ENCODE peak calls at places on chromosome 21, in seven cellular contexts. Q is H1, K is K562, M is HepG2, Z is GM12878, D is SK-N-SH, I is HCT116. N is an unnamed sample.
A peak's percentile ranks its signal among the peaks of the same experiment; 100 is the strongest.

GRCh38 chr21:46662765-46663500 is 27.5 kb downstream of the PRMT2 start:
- DNase-seq in K (no peak), Q (no peak), D (no peak), I (no peak), M (no peak), Z (no peak), N (no peak)

GRCh38 chr21:44758781-44759627 is 42.6 kb downstream of the UBE2G2 start:
- DNase-seq in Z (no peak), D (no peak), M (no peak), Q (no peak), I (no peak), K (no peak), N (no peak)

GRCh38 chr21:25888711-25889110 is 153.9 kb downstream of the GABPA start:
- DNase-seq in Z (no peak), Q (no peak), M (no peak), I (no peak), D (no peak), K (no peak), N (no peak)

GRCh38 chr21:39084073-39084472 is 99.2 kb downstream of the PSMG1 start:
- DNase-seq in Q (no peak), D (no peak), M (no peak), Z (no peak), K (no peak), I (no peak), N (no peak)

GRCh38 chr21:15804247-15804985 is 74.6 kb downstream of the USP25 start:
- DNase-seq in K (no peak), I (no peak), D (no peak), Q (no peak), M (no peak), Z (no peak), N (no peak)

GRCh38 chr21:14646893-14647292 is 100.8 kb upstream of the SAMSN1 start:
- DNase-seq in Z (no peak), Q (no peak), I (no peak), K (no peak), M (no peak), D (no peak), N (no peak)

GRCh38 chr21:38887750-38888149 is 82.0 kb downstream of the ETS2 start:
- DNase-seq in M (no peak), I (no peak), K (no peak), Z (no peak), D (no peak), Q (no peak), N (no peak)

GRCh38 chr21:28588997-28589396 is 403.7 kb downstream of the LTN1 start:
- DNase-seq in D (no peak), Q (no peak), K (no peak), I (no peak), M (no peak), Z (no peak), N (no peak)

GRCh38 chr21:39630191-39630591 is 17.5 kb downstream of the B3GALT5 start:
- DNase-seq in M (no peak), K (no peak), Q (no peak), I (peak; percentile 68), Z (no peak), D (no peak), N (no peak)

GRCh38 chr21:24310780-24311179 is 1296.5 kb downstream of the MRPL39 start:
- DNase-seq in D (no peak), I (no peak), Z (no peak), K (no peak), Q (no peak), M (no peak), N (no peak)

GRCh38 chr21:41234574-41234973 is 66.6 kb downstream of the BACE2 start:
- DNase-seq in D (no peak), I (no peak), M (no peak), K (no peak), Z (no peak), Q (no peak), N (no peak)
- H3K36me3 ChIP-seq in D (no peaks in the 10 kb centered on the region), I (peaks cover 3% of the 10 kb centered on the region), M (no peaks in the 10 kb centered on the region), K (no peaks in the 10 kb centered on the region), Z (no peaks in the 10 kb centered on the region), Q (no peaks in the 10 kb centered on the region), N (peaks cover 5% of the 10 kb centered on the region)

GRCh38 chr21:33901421-33902288 is 13.9 kb downstream of the ATP5PO start:
- DNase-seq in I (peak; percentile 38), Q (peak; percentile 39), Z (no peak), K (peak; percentile 71), M (peak; percentile 20), D (peak; percentile 62), N (peak; percentile 56)
- TF ChIP-seq MAX in I (peak; percentile 68), Q (peak; percentile 92), Z (no peak), K (peak; percentile 70), M (no peak), D (peak; percentile 71), N (peak; percentile 56)

GRCh38 chr21:41906770-41907169 is 27.6 kb upstream of the PRDM15 start:
- DNase-seq in Q (no peak), I (no peak), K (no peak), M (no peak), D (no peak), Z (no peak), N (no peak)

GRCh38 chr21:41903559-41904351 is 24.6 kb upstream of the PRDM15 start:
- DNase-seq in M (no peak), I (no peak), D (no peak), K (peak; percentile 54), Q (no peak), Z (no peak), N (no peak)

GRCh38 chr21:41908829-41909228 is 29.7 kb upstream of the PRDM15 start:
- DNase-seq in K (no peak), M (no peak), I (no peak), Z (no peak), Q (no peak), D (no peak), N (no peak)

GRCh38 chr21:41902946-41903345 is 23.8 kb upstream of the PRDM15 start:
- DNase-seq in Q (no peak), M (no peak), D (no peak), I (no peak), Z (no peak), K (no peak), N (no peak)

DNA sequence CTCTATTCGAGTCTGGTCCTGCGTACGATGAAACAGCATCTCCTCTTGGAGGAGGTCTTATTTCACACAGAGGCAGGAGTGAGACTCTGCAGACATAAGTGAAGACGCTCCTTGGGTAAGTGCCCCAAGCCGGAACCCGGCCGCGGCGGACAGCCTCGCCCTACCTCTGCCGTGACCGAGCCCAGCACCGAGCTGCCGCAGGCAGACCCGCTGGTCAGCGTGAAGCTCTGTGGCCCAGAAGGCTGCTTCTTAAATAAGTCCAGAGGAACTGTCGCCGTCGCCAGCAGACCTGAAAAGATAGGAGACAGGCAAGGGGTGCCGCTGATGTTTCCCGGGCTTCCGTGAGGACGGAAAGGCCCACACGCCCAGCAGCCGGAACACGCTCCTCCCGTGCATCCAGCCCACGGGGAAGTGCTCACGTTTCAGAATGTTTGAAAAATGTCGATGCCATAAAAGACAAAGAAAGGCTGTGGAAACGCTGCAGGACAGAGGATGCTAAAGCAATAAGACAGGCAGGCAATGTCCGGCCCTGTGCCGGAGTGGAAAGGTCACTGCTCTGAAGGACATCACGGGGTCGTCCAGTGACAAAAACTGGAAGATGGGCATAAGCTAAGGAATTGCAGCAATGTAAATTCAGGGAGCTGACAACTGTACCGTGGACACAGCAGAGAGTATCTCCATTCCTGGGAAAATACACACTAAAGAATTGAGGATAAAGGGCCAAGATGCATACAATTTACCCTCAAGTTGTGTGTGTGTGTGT is 28.5 kb upstream of the PRDM15 start:
- DNase-seq in D (no peak), I (no peak), Q (no peak), K (no peak), Z (no peak), M (no peak), N (no peak)
- H3K36me3 ChIP-seq in D (peaks cover 47% of the 10 kb centered on the region), I (peaks cover 9% of the 10 kb centered on the region), Q (no peaks in the 10 kb centered on the region), K (peaks cover 38% of the 10 kb centered on the region), Z (peaks cover 35% of the 10 kb centered on the region), M (peaks cover 1% of the 10 kb centered on the region), N (peaks cover 46% of the 10 kb centered on the region)

GRCh38 chr21:21151231-21151630 is 153.0 kb downstream of the NCAM2 start:
- DNase-seq in Z (no peak), Q (no peak), I (no peak), M (no peak), K (peak; percentile 26), D (no peak), N (no peak)
- TF ChIP-seq MAX in Z (no peak), Q (no peak), I (no peak), M (no peak), K (no peak), D (no peak), N (no peak)

GRCh38 chr21:37001446-37001845 is 5.1 kb upstream of the RIPPLY3 start:
- DNase-seq in D (no peak), I (no peak), Q (no peak), Z (no peak), M (no peak), K (no peak), N (no peak)
- H3K36me3 ChIP-seq in D (no peaks in the 10 kb centered on the region), I (no peaks in the 10 kb centered on the region), Q (no peaks in the 10 kb centered on the region), Z (no peaks in the 10 kb centered on the region), M (no peaks in the 10 kb centered on the region), K (no peaks in the 10 kb centered on the region), N (no peaks in the 10 kb centered on the region)

GRCh38 chr21:27369962-27370578 is 403.2 kb upstream of the ADAMTS5 start:
- DNase-seq in I (no peak), K (no peak), Q (no peak), M (no peak), Z (no peak), D (no peak), N (peak; percentile 56)

GRCh38 chr21:27371688-27372331 is 404.9 kb upstream of the ADAMTS5 start:
- DNase-seq in M (no peak), I (no peak), Q (no peak), K (no peak), D (no peak), Z (no peak), N (peak; percentile 29)

GRCh38 chr21:27369234-27369633 is 402.3 kb upstream of the ADAMTS5 start:
- DNase-seq in M (no peak), I (no peak), D (no peak), Z (no peak), K (no peak), Q (no peak), N (no peak)

GRCh38 chr21:27372381-27372780 is 405.5 kb upstream of the ADAMTS5 start:
- DNase-seq in K (no peak), M (no peak), D (no peak), Z (no peak), I (no peak), Q (no peak), N (no peak)

DNA sequence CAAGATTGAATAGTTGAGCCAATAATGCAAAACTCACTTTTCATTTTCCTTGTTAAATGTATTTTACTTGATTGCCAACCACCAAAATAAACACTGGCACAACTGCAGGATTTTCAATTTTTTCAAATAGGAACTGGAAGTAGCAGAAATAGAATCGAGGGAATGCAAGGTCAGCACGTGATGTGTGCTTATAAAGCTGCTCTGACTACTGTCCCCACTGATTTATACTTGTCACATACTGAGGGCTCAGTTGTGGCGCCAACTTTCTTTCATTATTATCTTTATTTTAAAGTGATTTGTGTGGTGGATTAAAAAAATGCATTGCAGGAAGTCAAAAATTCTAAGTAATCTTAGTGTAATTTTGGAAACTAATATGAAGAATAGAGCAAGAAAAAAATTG is 404.2 kb upstream of the ADAMTS5 start:
- DNase-seq in M (no peak), K (no peak), I (no peak), D (no peak), Z (no peak), Q (no peak), N (no peak)
- TF ChIP-seq MAX in M (no peak), K (no peak), I (no peak), D (no peak), Z (no peak), Q (no peak), N (no peak)

GRCh38 chr21:31198575-31198974 is 145.5 kb downstream of the TIAM1 start:
- DNase-seq in Z (no peak), I (peak; percentile 48), K (peak; percentile 63), M (peak; percentile 30), Q (no peak), D (peak; percentile 55), N (peak; percentile 49)
- H3K36me3 ChIP-seq in Z (no peaks in the 10 kb centered on the region), I (no peaks in the 10 kb centered on the region), K (no peaks in the 10 kb centered on the region), M (no peaks in the 10 kb centered on the region), Q (no peaks in the 10 kb centered on the region), D (no peaks in the 10 kb centered on the region), N (no peaks in the 10 kb centered on the region)